ENCODE peak calls at places on chromosome 5, in seven cellular contexts. K is tibial nerve; Y is H9; Z is left ventricle myocardium inferior; H is tibial artery; L is right cardiac atrium; T is CD8-positive, alpha-beta T cell. W is an unnamed sample.
A peak's percentile ranks its signal among the peaks of the same experiment; 100 is the strongest.

GRCh38 chr5:73822276-73822988 is 196.4 kb downstream of the ARHGEF28 start:
- DNase-seq in K (no peak), Y (no peak), Z (no peak), H (no peak), L (no peak), T (no peak), W (no peak)

GRCh38 chr5:144042157-144042556 is 128.3 kb downstream of the YIPF5 start:
- DNase-seq in K (no peak), Y (no peak), Z (no peak), H (no peak), L (peak; percentile 49), T (no peak), W (no peak)

GRCh38 chr5:68215888-68216736 is 556 bp downstream of the PIK3R1 start:
- DNase-seq in K (peak; percentile 30), Y (peak; percentile 43), Z (peak; percentile 50), H (peak; percentile 62), L (peak; percentile 83), T (peak; percentile 61), W (no peak)

GRCh38 chr5:107668933-107669542 is 1.7 kb downstream of the EFNA5 start:
- DNase-seq in K (no peak), Y (peak; percentile 38), Z (no peak), H (no peak), L (no peak), T (no peak), W (no peak)

GRCh38 chr5:126599499-126599898 is 1.2 kb upstream of the PHAX start:
- DNase-seq in K (no peak), Y (no peak), Z (no peak), H (peak; percentile 32), L (no peak), T (no peak), W (no peak)

GRCh38 chr5:1139366-1139765 is 27.5 kb upstream of the SLC12A7 start:
- DNase-seq in K (no peak), Y (no peak), Z (no peak), H (no peak), L (no peak), T (no peak), W (no peak)

GRCh38 chr5:123814796-123815479 is 303.0 kb downstream of the CSNK1G3 start:
- DNase-seq in K (no peak), Y (no peak), Z (no peak), H (no peak), L (no peak), T (no peak), W (no peak)

GRCh38 chr5:36614657-36615308 is 8.4 kb downstream of the SLC1A3 start:
- DNase-seq in K (no peak), Y (no peak), Z (no peak), H (no peak), L (no peak), T (no peak), W (no peak)

GRCh38 chr5:124796495-124796894 is 50.1 kb upstream of the ZNF608 start:
- DNase-seq in K (no peak), Y (no peak), Z (no peak), H (no peak), L (no peak), T (no peak), W (no peak)

GRCh38 chr5:79088507-79088906 is 18.9 kb downstream of the BHMT2 start:
- DNase-seq in K (no peak), Y (no peak), Z (no peak), H (no peak), L (no peak), T (no peak), W (no peak)

GRCh38 chr5:59360130-59360555 is 533.4 kb downstream of the PDE4D start:
- DNase-seq in K (no peak), Y (no peak), Z (no peak), H (no peak), L (no peak), T (no peak), W (no peak)

GRCh38 chr5:63960646-63961045 is 1.6 kb downstream of the HTR1A start:
- DNase-seq in K (no peak), Y (no peak), Z (no peak), H (no peak), L (no peak), T (no peak), W (no peak)

GRCh38 chr5:108238936-108239887 is 142.7 kb downstream of the FBXL17 start:
- DNase-seq in K (no peak), Y (peak; percentile 61), Z (no peak), H (no peak), L (no peak), T (no peak), W (no peak)

GRCh38 chr5:30605693-30606268 is 587.7 kb upstream of the CDH6 start:
- DNase-seq in K (no peak), Y (no peak), Z (no peak), H (no peak), L (no peak), T (no peak), W (no peak)

GRCh38 chr5:163976691-163977090 is 471.3 kb downstream of the MAT2B start:
- DNase-seq in K (no peak), Y (no peak), Z (no peak), H (no peak), L (no peak), T (no peak), W (no peak)

GRCh38 chr5:22431840-22432239 is 421.3 kb downstream of the CDH12 start:
- DNase-seq in K (no peak), Y (no peak), Z (no peak), H (no peak), L (no peak), T (no peak), W (no peak)

GRCh38 chr5:75736273-75736672 is 19.0 kb upstream of the POC5 start:
- DNase-seq in K (no peak), Y (no peak), Z (no peak), H (no peak), L (no peak), T (no peak), W (no peak)

GRCh38 chr5:171342362-171343111 is 33.5 kb downstream of the TLX3 start:
- DNase-seq in K (no peak), Y (peak; percentile 62), Z (no peak), H (no peak), L (no peak), T (peak; percentile 30), W (no peak)

GRCh38 chr5:12522116-12522515 is 617.9 kb upstream of the CTNND2 start:
- DNase-seq in K (no peak), Y (no peak), Z (no peak), H (no peak), L (no peak), T (no peak), W (no peak)

GRCh38 chr5:56951131-56951945 is 585 bp downstream of the MIER3 start:
- DNase-seq in K (no peak), Y (peak; percentile 45), Z (peak; percentile 20), H (no peak), L (peak; percentile 76), T (peak; percentile 15), W (peak; percentile 30)

GRCh38 chr5:151947924-151948323 is 23.3 kb upstream of the GLRA1 start:
- DNase-seq in K (no peak), Y (no peak), Z (no peak), H (no peak), L (no peak), T (no peak), W (no peak)

GRCh38 chr5:134148316-134148715 is 28.4 kb downstream of the SKP1 start:
- DNase-seq in K (no peak), Y (no peak), Z (no peak), H (no peak), L (no peak), T (no peak), W (no peak)

GRCh38 chr5:65032250-65032649 is 263.5 kb downstream of the CWC27 start:
- DNase-seq in K (no peak), Y (no peak), Z (no peak), H (peak; percentile 23), L (no peak), T (no peak), W (no peak)

GRCh38 chr5:150374651-150375050 is 17.2 kb downstream of the TCOF1 start:
- DNase-seq in K (no peak), Y (no peak), Z (no peak), H (no peak), L (no peak), T (no peak), W (no peak)

GRCh38 chr5:6111131-6111530 is 267.2 kb downstream of the MED10 start:
- DNase-seq in K (no peak), Y (no peak), Z (no peak), H (no peak), L (no peak), T (no peak), W (no peak)
- H3K27ac ChIP-seq in K (no peak overlapping the region), Y (no peak overlapping the region), Z (no peak overlapping the region), H (no peak overlapping the region), L (no peak overlapping the region), T (no peak overlapping the region), W (no peak overlapping the region)

GRCh38 chr5:155010881-155011280 is 2.7 kb upstream of the KIF4B start:
- DNase-seq in K (no peak), Y (no peak), Z (no peak), H (no peak), L (no peak), T (no peak), W (no peak)

GRCh38 chr5:155008669-155009068 is 4.9 kb upstream of the KIF4B start:
- DNase-seq in K (no peak), Y (no peak), Z (no peak), H (no peak), L (no peak), T (no peak), W (no peak)

GRCh38 chr5:155017610-155018009 is 4.1 kb downstream of the KIF4B start:
- DNase-seq in K (no peak), Y (no peak), Z (no peak), H (no peak), L (no peak), T (no peak), W (no peak)

GRCh38 chr5:155015239-155015638 is 1.7 kb downstream of the KIF4B start:
- DNase-seq in K (no peak), Y (no peak), Z (no peak), H (no peak), L (no peak), T (no peak), W (no peak)

GRCh38 chr5:155013526-155013925 is at the start of gene KIF4B:
- DNase-seq in K (no peak), Y (no peak), Z (no peak), H (no peak), L (no peak), T (no peak), W (no peak)
- H3K27ac ChIP-seq in K (no peak within 1 kb of the TSS), Y (no peak within 1 kb of the TSS), Z (no peak within 1 kb of the TSS), H (no peak within 1 kb of the TSS), L (no peak within 1 kb of the TSS), T (no peak within 1 kb of the TSS), W (no peak within 1 kb of the TSS)

GRCh38 chr5:18881615-18882014 is 1106.4 kb downstream of the CDH18 start:
- DNase-seq in K (no peak), Y (no peak), Z (no peak), H (no peak), L (no peak), T (no peak), W (no peak)

GRCh38 chr5:18876565-18876964 is 1111.4 kb downstream of the CDH18 start:
- DNase-seq in K (no peak), Y (no peak), Z (no peak), H (no peak), L (no peak), T (no peak), W (no peak)

GRCh38 chr5:18882162-18882561 is 1105.8 kb downstream of the CDH18 start:
- DNase-seq in K (no peak), Y (no peak), Z (no peak), H (no peak), L (no peak), T (no peak), W (no peak)
- H3K27ac ChIP-seq in K (no peak overlapping the region), Y (no peak overlapping the region), Z (no peak overlapping the region), H (no peak overlapping the region), L (no peak overlapping the region), T (no peak overlapping the region), W (no peak overlapping the region)

GRCh38 chr5:140801494-140801841 is 611 bp downstream of the PCDHA3 start:
- DNase-seq in K (no peak), Y (no peak), Z (no peak), H (no peak), L (no peak), T (no peak), W (no peak)
- H3K27ac ChIP-seq in K (no peak overlapping the region), Y (no peak overlapping the region), Z (no peak overlapping the region), H (no peak overlapping the region), L (no peak overlapping the region), T (no peak overlapping the region), W (no peak overlapping the region)

W was measured in caudate nucleus.